ENCODE peak calls at places on chromosome 5, in four cellular contexts. A is osteoblast, H is PC-9, P is GM23248. L is an unnamed sample.

GRCh38 chr5:6905883-6906282 is 192.7 kb downstream of the TENT4A start:
- DNase-seq in A (no peak), H (no peak), P (peak; percentile 54), L (no peak)

GRCh38 chr5:1808466-1808865 is 7.3 kb downstream of the NDUFS6 start:
- DNase-seq in A (peak; percentile 65), H (no peak), P (peak; percentile 19), L (peak; percentile 93)

GRCh38 chr5:118592678-118593328 is 395.5 kb downstream of the DTWD2 start:
- DNase-seq in A (no peak), H (no peak), P (no peak), L (no peak)

GRCh38 chr5:96968614-96969013 is 32.7 kb downstream of the LNPEP start:
- DNase-seq in A (no peak), H (no peak), P (no peak), L (no peak)

GRCh38 chr5:170219615-170220014 is 13.2 kb upstream of the C5orf58 start:
- DNase-seq in A (no peak), H (peak; percentile 98), P (peak; percentile 87), L (peak; percentile 72)

GRCh38 chr5:26553079-26553478 is 485.3 kb downstream of the CDH9 start:
- DNase-seq in A (no peak), H (peak; percentile 71), P (no peak), L (no peak)

GRCh38 chr5:115605436-115605835 is 3.2 kb upstream of the TICAM2 start:
- DNase-seq in A (no peak), H (no peak), P (no peak), L (no peak)

GRCh38 chr5:55608595-55608994 is 73.8 kb upstream of the PLPP1 start:
- DNase-seq in A (peak; percentile 39), H (no peak), P (no peak), L (no peak)

GRCh38 chr5:127833999-127834953 is 131.1 kb downstream of the CCDC192 start:
- DNase-seq in A (no peak), H (no peak), P (peak; percentile 42), L (no peak)

GRCh38 chr5:146007270-146007669 is 70.9 kb downstream of the SH3RF2 start:
- DNase-seq in A (no peak), H (no peak), P (peak; percentile 3), L (no peak)

GRCh38 chr5:158701406-158702177 is 398.1 kb downstream of the EBF1 start:
- DNase-seq in A (peak; percentile 68), H (no peak), P (peak; percentile 93), L (peak; percentile 59)

GRCh38 chr5:154603978-154604679 is 126.1 kb upstream of the HAND1 start:
- DNase-seq in A (peak; percentile 88), H (no peak), P (peak; percentile 59), L (no peak)

GRCh38 chr5:99607124-99607523 is 678.3 kb upstream of the CHD1 start:
- DNase-seq in A (peak; percentile 8), H (no peak), P (no peak), L (no peak)

GRCh38 chr5:40680741-40681350 is 1.1 kb downstream of the PTGER4 start:
- DNase-seq in A (peak; percentile 64), H (no peak), P (no peak), L (peak; percentile 29)

GRCh38 chr5:142869883-142870282 is 99.7 kb downstream of the ARHGAP26 start:
- DNase-seq in A (peak; percentile 36), H (no peak), P (no peak), L (no peak)

GRCh38 chr5:65943771-65944170 is 17.4 kb downstream of the ERBIN start:
- DNase-seq in A (no peak), H (no peak), P (no peak), L (no peak)

GRCh38 chr5:175456105-175456504 is 12.1 kb upstream of the DRD1 start:
- DNase-seq in A (no peak), H (no peak), P (no peak), L (no peak)

GRCh38 chr5:168282120-168282519 is 9.3 kb upstream of the WWC1 start:
- DNase-seq in A (no peak), H (no peak), P (peak; percentile 75), L (no peak)

GRCh38 chr5:5466227-5466626 is 43.8 kb downstream of the ICE1 start:
- DNase-seq in A (no peak), H (no peak), P (no peak), L (no peak)

GRCh38 chr5:157309796-157310195 is 43.9 kb downstream of the CYFIP2 start:
- DNase-seq in A (no peak), H (no peak), P (peak; percentile 53), L (no peak)

GRCh38 chr5:56569051-56569450 is 246.3 kb upstream of the MAP3K1 start:
- DNase-seq in A (no peak), H (peak; percentile 88), P (peak; percentile 27), L (no peak)

GRCh38 chr5:159341145-159341544 is 10.9 kb upstream of the IL12B start:
- DNase-seq in A (peak; percentile 6), H (no peak), P (no peak), L (peak; percentile 40)

GRCh38 chr5:10586008-10586407 is 22.1 kb downstream of the ANKRD33B start:
- DNase-seq in A (no peak), H (no peak), P (no peak), L (no peak)

GRCh38 chr5:100110497-100110896 is 424.7 kb upstream of the FAM174A start:
- DNase-seq in A (no peak), H (no peak), P (no peak), L (no peak)

GRCh38 chr5:96207420-96207819 is 225.6 kb downstream of the PCSK1 start:
- DNase-seq in A (no peak), H (no peak), P (peak; percentile 31), L (no peak)

GRCh38 chr5:92518318-92518913 is 1062.6 kb downstream of the NR2F1-AS1 start:
- DNase-seq in A (peak; percentile 73), H (no peak), P (peak; percentile 69), L (peak; percentile 62)

GRCh38 chr5:141517902-141518610 is 29.2 kb downstream of the PCDHGC5 start:
- DNase-seq in A (no peak), H (no peak), P (peak; percentile 38), L (no peak)

GRCh38 chr5:120684213-120684612 is 220.1 kb downstream of the PRR16 start:
- DNase-seq in A (no peak), H (no peak), P (peak; percentile 33), L (peak; percentile 29)

GRCh38 chr5:172778223-172778814 is 7.3 kb upstream of the DUSP1 start:
- DNase-seq in A (peak; percentile 92), H (peak; percentile 95), P (peak; percentile 96), L (peak; percentile 97)

GRCh38 chr5:64513492-64513891 is 7.7 kb downstream of the RGS7BP start:
- DNase-seq in A (no peak), H (no peak), P (no peak), L (no peak)

GRCh38 chr5:141680751-141681201 is 1.3 kb downstream of the ARAP3 start:
- DNase-seq in A (peak; percentile 91), H (no peak), P (no peak), L (peak; percentile 43)

GRCh38 chr5:115209279-115209678 is 39.6 kb upstream of the TRIM36 start:
- DNase-seq in A (no peak), H (no peak), P (no peak), L (no peak)

GRCh38 chr5:158387499-158387898 is 528.6 kb upstream of the CLINT1 start:
- DNase-seq in A (no peak), H (no peak), P (no peak), L (no peak)

GRCh38 chr5:569868-570361 is 42.2 kb upstream of the CEP72 start:
- DNase-seq in A (no peak), H (no peak), P (no peak), L (no peak)
- H4K20me1 ChIP-seq in A (no peaks in the 10 kb centered on the region), H (no peaks in the 10 kb centered on the region), P (no peaks in the 10 kb centered on the region), L (no peaks in the 10 kb centered on the region)

DNA sequence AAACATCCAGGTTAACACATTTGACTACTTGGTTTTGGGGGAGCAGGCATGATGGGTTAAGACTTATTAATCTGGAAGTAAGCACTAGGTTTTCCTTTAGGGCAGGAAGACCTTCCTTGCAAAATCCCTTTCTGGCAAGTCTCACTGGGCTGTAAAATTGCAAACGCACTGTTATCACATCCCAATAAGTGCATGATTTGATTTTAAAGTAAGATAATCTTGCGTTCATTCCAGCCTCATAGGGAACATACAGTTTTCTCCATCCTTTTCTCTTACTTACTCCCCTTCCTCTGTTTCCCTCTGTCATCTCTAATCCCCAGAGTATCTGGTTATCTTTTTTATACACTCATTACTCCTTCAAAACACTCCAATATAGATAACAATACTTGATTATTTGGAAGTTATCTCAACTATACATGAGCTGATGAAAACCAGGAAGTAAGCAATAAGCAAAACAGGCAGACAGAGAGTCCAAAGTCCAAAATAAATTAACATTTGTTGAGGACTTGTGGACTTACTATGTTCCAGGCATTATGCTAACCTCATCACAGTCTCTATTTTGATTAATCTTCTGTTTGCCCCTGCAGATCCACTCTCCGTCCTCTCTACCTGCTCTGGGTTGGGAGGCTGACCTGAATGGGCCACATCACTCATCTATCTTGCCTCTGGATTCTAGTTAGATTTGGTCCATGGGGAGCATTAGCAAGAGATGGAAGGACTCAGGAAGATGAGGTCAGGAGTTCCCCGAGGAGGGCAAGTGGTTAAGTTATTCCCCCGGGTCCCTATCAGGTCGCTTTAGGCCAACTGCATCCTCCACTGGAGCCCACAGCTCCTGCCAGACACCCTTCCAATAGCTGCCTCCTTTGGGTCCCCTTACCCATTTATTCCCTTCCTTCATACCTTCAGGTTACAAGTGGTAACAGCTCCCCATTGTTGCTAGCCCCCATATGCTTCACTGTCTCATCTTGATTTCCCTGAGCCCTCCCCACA is 60.2 kb downstream of the SLC22A5 start:
- DNase-seq in A (no peak), H (no peak), P (no peak), L (no peak)
- H3K4me2 ChIP-seq in A (peak overlapping the region; percentile 49), H (peak overlapping the region; percentile 58), P (peak overlapping the region; percentile 34), L (no peak overlapping the region)

GRCh38 chr5:52878671-52879070 is 91.0 kb downstream of the ITGA1 start:
- DNase-seq in A (no peak), H (no peak), P (peak; percentile 35), L (peak; percentile 19)
- H4K20me1 ChIP-seq in A (no peaks in the 10 kb centered on the region), H (no peaks in the 10 kb centered on the region), P (no peaks in the 10 kb centered on the region), L (no peaks in the 10 kb centered on the region)

GRCh38 chr5:150560401-150561191 is 52.7 kb downstream of the NDST1 start:
- DNase-seq in A (no peak), H (peak; percentile 62), P (peak; percentile 84), L (peak; percentile 68)
- H3K4me2 ChIP-seq in A (no peak overlapping the region), H (peak overlapping the region; percentile 6), P (no peak overlapping the region), L (no peak overlapping the region)

DNA sequence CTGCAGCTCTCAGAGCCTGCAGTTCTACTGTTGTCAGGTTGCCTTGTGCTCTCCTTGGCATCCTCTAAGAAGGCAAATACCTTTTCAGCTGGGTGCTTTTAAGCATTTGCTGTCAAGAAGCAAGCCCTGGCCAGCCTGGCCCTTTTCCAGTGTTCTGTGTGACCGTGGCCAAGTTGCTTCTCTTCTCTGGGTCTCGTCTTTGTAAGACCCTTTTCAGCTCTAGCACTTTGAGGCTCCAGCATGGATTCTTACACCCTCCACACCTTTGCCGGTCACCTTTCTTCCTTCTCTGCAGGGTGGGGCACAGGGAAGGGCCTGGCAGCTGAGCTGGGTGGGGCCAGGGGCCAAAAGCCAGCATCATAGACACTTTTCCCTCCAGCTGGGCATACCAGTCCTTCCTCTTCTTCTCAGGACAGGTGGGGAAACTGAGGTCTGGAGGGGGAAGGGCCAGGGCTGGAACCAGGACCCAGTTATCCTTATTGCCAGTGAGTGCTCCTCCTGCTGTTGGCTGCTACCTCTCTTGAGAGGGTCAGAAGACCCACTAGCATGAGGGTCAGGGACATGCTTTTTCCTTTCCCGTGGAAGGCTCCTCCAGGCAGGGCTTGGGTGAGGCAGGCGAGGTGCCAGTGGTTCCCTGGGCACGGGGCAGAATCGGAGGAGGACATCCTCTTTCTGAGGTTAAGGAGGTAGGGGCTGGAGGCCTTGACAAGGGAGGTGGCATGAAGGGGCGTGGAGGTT is 479 bp upstream of the NDST1 start:
- DNase-seq in A (no peak), H (no peak), P (no peak), L (no peak)
- H4K20me1 ChIP-seq in A (peaks cover 45% of the 10 kb centered on the region), H (peaks cover 85% of the 10 kb centered on the region), P (no peaks in the 10 kb centered on the region), L (no peaks in the 10 kb centered on the region)

L was measured in mammary epithelial cell.